ENCODE peak calls at places on chromosomes 7 and 10, in eight cellular contexts. D is heart right ventricle; Y is memory B cell; E is AG10803; O is T-helper 17 cell; C is activated CD8-positive, alpha-beta memory T cell treated with anti-CD3 and anti-CD28 coated beads for 48 hours; L is stimulated activated CD8-positive, alpha-beta memory T cell treated with anti-CD3 and anti-CD28 coated beads, Interleukin-15, amount 100 ng/mL, for 24 hours; R is Jurkat, Clone E6-1. Z is an unnamed sample.

GRCh38 chr10:90959826-90960225 is 38.9 kb upstream of the ANKRD1 start:
- DNase-seq in D (no peak), L (no peak), O (no peak), R (no peak), C (no peak), E (no peak), Y (no peak), Z (no peak)

GRCh38 chr10:36475746-36476145 is 649.7 kb upstream of the ANKRD30A start:
- DNase-seq in D (no peak), O (no peak), R (no peak), C (no peak), L (no peak), Y (no peak), E (no peak), Z (no peak)

GRCh38 chr10:86533328-86533727 is 11.7 kb upstream of the WAPL start:
- DNase-seq in C (no peak), L (no peak), E (no peak), R (no peak), O (no peak), D (no peak), Y (no peak), Z (no peak)

GRCh38 chr10:27723436-27723835 is 22.2 kb downstream of the MKX start:
- DNase-seq in C (no peak), E (peak; percentile 100), Y (no peak), O (no peak), D (no peak), R (no peak), L (no peak), Z (no peak)

GRCh38 chr10:80599424-80599847 is 61.7 kb downstream of the SH2D4B start:
- DNase-seq in C (peak; percentile 6), D (peak; percentile 47), O (no peak), E (peak; percentile 23), R (peak; percentile 49), L (no peak), Y (no peak), Z (peak; percentile 41)

GRCh38 chr10:132961420-132961803 is 19.0 kb upstream of the CFAP46 start:
- DNase-seq in L (no peak), C (no peak), E (no peak), O (no peak), D (no peak), R (no peak), Y (no peak), Z (no peak)

GRCh38 chr7:76424413-76425111 is at the start of gene ZP3:
- DNase-seq in E (no peak), D (no peak), L (no peak), Y (no peak), O (no peak), C (no peak), R (peak; percentile 19), Z (no peak)

GRCh38 chr7:106620681-106621080 is 40.3 kb downstream of the CCDC71L start:
- DNase-seq in C (no peak), O (no peak), E (no peak), D (no peak), L (no peak), R (no peak), Y (no peak), Z (no peak)

GRCh38 chr10:114766470-114766869 is 55.1 kb upstream of the FHIP2A start:
- DNase-seq in C (no peak), E (no peak), L (no peak), D (no peak), Y (no peak), R (no peak), O (no peak), Z (no peak)